ENCODE peak calls at places on chromosomes 12 and 14, in eight cellular contexts. V, F, B, H, X, G, C and M are unnamed samples.

GRCh38 chr12:98002887-98003493 is 512.4 kb upstream of the TMPO start:
- DNase-seq in H (no peak), C (peak), F (peak), G (peak), B (no peak), V (no peak), X (peak), M (no peak)

GRCh38 chr12:40697566-40698257 is 5.5 kb downstream of the CNTN1 start:
- DNase-seq in V (no peak), X (no peak), G (peak), F (no peak), B (no peak), H (no peak), C (no peak), M (no peak)

GRCh38 chr14:22472935-22473854 is 115.8 kb downstream of the DAD1 start:
- DNase-seq in C (peak), X (peak), V (peak), H (no peak), B (no peak), F (peak), G (peak), M (peak)

GRCh38 chr14:26597136-26598080 is at the start of gene NOVA1:
- DNase-seq in H (no peak), V (no peak), B (no peak), G (peak), F (no peak), C (peak), X (peak), M (peak)

GRCh38 chr14:104600141-104600643 is 4.4 kb downstream of the TMEM179 start:
- DNase-seq in X (no peak), V (no peak), F (no peak), B (no peak), C (peak), G (no peak), H (no peak), M (peak)

GRCh38 chr12:66962316-66962715 is 283.4 kb upstream of the GRIP1 start:
- DNase-seq in X (no peak), H (no peak), B (no peak), C (no peak), F (no peak), V (no peak), G (no peak), M (no peak)

GRCh38 chr14:61607570-61608244 is 87.6 kb upstream of the HIF1A start:
- DNase-seq in X (no peak), H (no peak), C (no peak), B (no peak), G (peak), F (no peak), V (no peak), M (no peak)

GRCh38 chr12:101924647-101925046 is 47.3 kb downstream of the DRAM1 start:
- DNase-seq in H (no peak), G (no peak), C (no peak), B (no peak), F (peak), V (no peak), X (peak), M (no peak)

GRCh38 chr14:77037338-77037782 is 8.9 kb upstream of the IRF2BPL start:
- DNase-seq in X (no peak), G (peak), C (no peak), V (no peak), B (no peak), F (no peak), H (no peak), M (no peak)

GRCh38 chr14:93914278-93914677 is 12.9 kb upstream of the FAM181A start:
- DNase-seq in X (no peak), C (no peak), G (no peak), F (no peak), B (no peak), H (no peak), V (no peak), M (no peak)

GRCh38 chr14:61524211-61524806 is 171.0 kb upstream of the HIF1A start:
- DNase-seq in F (no peak), X (peak), H (peak), G (peak), B (no peak), V (no peak), C (peak), M (no peak)